ENCODE peak calls at places on chromosomes 7 and 10, in four cellular contexts. F is HepG2, Q is WTC11, P is K562. O is an unnamed sample.

GRCh38 chr7:44408596-44408995 is 81.9 kb downstream of the NUDCD3 start:
- DNase-seq in F (no peak), Q (peak; percentile 48), P (no peak), O (no peak)

GRCh38 chr10:122498521-122498920 is 37.2 kb downstream of the HTRA1 start:
- DNase-seq in F (no peak), Q (no peak), P (no peak), O (no peak)

GRCh38 chr10:124992462-124993344 is 50.8 kb downstream of the ZRANB1 start:
- DNase-seq in F (peak; percentile 47), Q (peak; percentile 67), P (no peak), O (peak; percentile 58)

GRCh38 chr7:101273126-101273525 is 28.2 kb upstream of the FIS1 start:
- DNase-seq in F (no peak), Q (no peak), P (no peak), O (no peak)

GRCh38 chr10:77532068-77532467 is 105.5 kb downstream of the KCNMA1 start:
- DNase-seq in F (no peak), Q (no peak), P (no peak), O (no peak)

GRCh38 chr7:155138204-155138603 is 68.1 kb downstream of the HTR5A start:
- DNase-seq in F (no peak), Q (no peak), P (no peak), O (no peak)

GRCh38 chr7:18566829-18567228 is 71.3 kb downstream of the HDAC9 start:
- DNase-seq in F (no peak), Q (no peak), P (no peak), O (no peak)

GRCh38 chr10:126683466-126683865 is 13.0 kb upstream of the C10orf90 start:
- DNase-seq in F (no peak), Q (no peak), P (no peak), O (no peak)

GRCh38 chr7:51357821-51358220 is 41.2 kb upstream of the COBL start:
- DNase-seq in F (no peak), Q (no peak), P (no peak), O (no peak)

GRCh38 chr7:142500364-142500763 is 242.5 kb upstream of the PRSS58 start:
- DNase-seq in F (no peak), Q (no peak), P (no peak), O (no peak)

GRCh38 chr7:113652501-113652900 is 266.3 kb downstream of the PPP1R3A start:
- DNase-seq in F (no peak), Q (no peak), P (no peak), O (no peak)

GRCh38 chr7:132548489-132549078 is 27.7 kb downstream of the PLXNA4 start:
- DNase-seq in F (no peak), Q (no peak), P (no peak), O (no peak)

GRCh38 chr7:70694909-70695803 is 436.8 kb upstream of the GALNT17 start:
- DNase-seq in F (no peak), Q (peak; percentile 50), P (no peak), O (no peak)

GRCh38 chr7:80760292-80760691 is 121.8 kb downstream of the CD36 start:
- DNase-seq in F (peak; percentile 1), Q (no peak), P (no peak), O (peak; percentile 42)

GRCh38 chr10:110811791-110812581 is 59.7 kb upstream of the PDCD4 start:
- DNase-seq in F (no peak), Q (no peak), P (no peak), O (no peak)

GRCh38 chr7:143368387-143368786 is 5.9 kb upstream of the FAM131B start:
- DNase-seq in F (no peak), Q (no peak), P (no peak), O (no peak)

GRCh38 chr10:71694567-71694968 is 25.0 kb downstream of the C10orf105 start:
- DNase-seq in F (no peak), Q (no peak), P (no peak), O (no peak)

GRCh38 chr10:100303724-100304319 is 17.3 kb upstream of the BLOC1S2 start:
- DNase-seq in F (peak; percentile 23), Q (no peak), P (peak; percentile 29), O (peak; percentile 71)

GRCh38 chr10:118523775-118524174 is 71.7 kb downstream of the PRLHR start:
- DNase-seq in F (no peak), Q (no peak), P (no peak), O (no peak)

GRCh38 chr7:55420535-55420934 is 55.4 kb downstream of the LANCL2 start:
- DNase-seq in F (peak; percentile 53), Q (no peak), P (no peak), O (no peak)
- TF ChIP-seq ELF4 in F (no peak), Q (no peak), P (no peak), O (no peak)

GRCh38 chr10:29141761-29142160 is 147.1 kb upstream of the LYZL1 start:
- DNase-seq in F (no peak), Q (no peak), P (no peak), O (no peak)
- TF ChIP-seq ELF4 in F (no peak), Q (no peak), P (no peak), O (no peak)

GRCh38 chr10:116888380-116889055 is 39.2 kb downstream of the ENO4 start:
- DNase-seq in F (peak; percentile 4), Q (peak; percentile 27), P (no peak), O (no peak)
- TF ChIP-seq ELF4 in F (no peak), Q (no peak), P (no peak), O (no peak)

DNA sequence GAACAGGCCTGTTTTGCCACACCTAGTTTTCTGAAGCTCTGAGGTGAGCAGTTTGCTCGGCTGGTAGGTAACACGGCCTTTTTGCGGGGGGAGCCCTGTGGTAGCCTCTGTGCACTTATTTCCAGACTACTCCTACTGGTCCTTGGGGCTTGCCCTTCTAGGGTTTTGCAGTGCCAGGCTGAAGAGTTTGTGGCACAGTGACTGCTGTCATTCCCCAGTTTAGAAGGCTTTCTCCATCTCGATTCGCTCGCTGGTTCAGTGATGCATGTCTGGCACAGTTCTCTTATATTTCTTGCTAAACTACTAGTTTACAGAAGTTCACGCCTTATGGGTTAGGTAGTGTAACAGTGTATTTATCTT is 711 bp downstream of the KIF20B start:
- DNase-seq in F (peak; percentile 11), Q (no peak), P (peak; percentile 9), O (peak; percentile 10)
- TF ChIP-seq ELF4 in F (no peak), Q (no peak), P (no peak), O (no peak)

DNA sequence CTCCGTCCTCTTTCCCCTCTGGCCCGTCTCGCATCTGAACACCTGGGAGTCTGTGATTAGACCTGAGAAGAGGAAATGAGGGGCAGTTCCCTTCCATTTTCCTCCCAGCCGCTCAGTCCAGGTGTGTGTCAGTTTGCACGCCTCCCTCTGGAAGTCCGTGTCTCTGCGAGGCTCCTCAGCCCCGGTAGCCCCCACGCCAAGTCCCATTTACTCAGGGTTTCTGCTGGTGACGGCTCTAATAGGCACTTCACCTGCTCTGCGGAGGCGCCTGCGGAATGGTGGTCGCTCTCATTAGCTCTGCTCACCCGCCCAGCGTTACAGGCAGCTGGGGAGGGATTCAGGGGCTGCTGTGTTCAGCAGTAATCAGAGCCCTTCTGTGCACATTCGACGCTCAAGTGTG is 179.9 kb downstream of the MGMT start:
- DNase-seq in F (no peak), Q (peak; percentile 32), P (no peak), O (no peak)
- TF ChIP-seq ELF4 in F (no peak), Q (no peak), P (no peak), O (no peak)